ENCODE peak calls at places on chromosomes 3 and 15, in seven cellular contexts. F is tibial nerve; A is right lobe of liver; I is effector memory CD4-positive, alpha-beta T cell; R is mammary epithelial cell; E is adrenal gland; P is SJSA1. H is an unnamed sample.

GRCh38 chr15:44636976-44637375 is 26.5 kb downstream of the SPG11 start:
- DNase-seq in I (no peak), P (no peak), R (no peak), A (no peak), E (no peak), F (no peak), H (no peak)

GRCh38 chr3:13132281-13132680 is 59.1 kb upstream of the IQSEC1 start:
- DNase-seq in I (no peak), R (no peak), E (no peak), F (no peak), P (no peak), A (no peak), H (no peak)

GRCh38 chr3:66642015-66642414 is 141.2 kb upstream of the LRIG1 start:
- DNase-seq in I (no peak), R (no peak), F (no peak), P (no peak), E (no peak), A (no peak), H (no peak)

GRCh38 chr3:50876947-50877346 is 202.2 kb downstream of the DOCK3 start:
- DNase-seq in I (no peak), R (no peak), P (no peak), A (no peak), E (no peak), F (no peak), H (no peak)

GRCh38 chr3:5634411-5634810 is 446.9 kb downstream of the EDEM1 start:
- DNase-seq in P (no peak), R (no peak), F (no peak), I (no peak), A (no peak), E (no peak), H (no peak)

GRCh38 chr15:33994005-33994615 is 25.8 kb downstream of the CHRM5 start:
- DNase-seq in E (no peak), A (no peak), F (no peak), P (peak; percentile 51), I (no peak), R (peak; percentile 19), H (no peak)

GRCh38 chr15:39154776-39155175 is 426.1 kb upstream of the THBS1 start:
- DNase-seq in P (no peak), I (no peak), F (no peak), A (no peak), R (no peak), E (no peak), H (no peak)

GRCh38 chr3:134216206-134216764 is 34.4 kb downstream of the RYK start:
- DNase-seq in A (no peak), R (no peak), P (no peak), F (no peak), E (no peak), I (no peak), H (no peak)

GRCh38 chr3:107740992-107741896 is 218.5 kb downstream of the BBX start:
- DNase-seq in P (no peak), F (no peak), I (no peak), A (no peak), E (no peak), R (peak; percentile 11), H (no peak)

GRCh38 chr3:195403841-195404408 is 38.9 kb downstream of the ACAP2 start:
- DNase-seq in P (no peak), R (no peak), A (no peak), E (no peak), F (no peak), I (no peak), H (no peak)

GRCh38 chr3:121651684-121652083 is 9.0 kb downstream of the HCLS1 start:
- DNase-seq in A (no peak), R (no peak), P (no peak), I (no peak), E (no peak), F (no peak), H (no peak)

GRCh38 chr3:11716576-11717250 is 73.0 kb upstream of the VGLL4 start:
- DNase-seq in A (no peak), E (no peak), I (no peak), P (no peak), F (no peak), R (peak; percentile 60), H (no peak)

GRCh38 chr3:11717768-11718581 is 74.3 kb upstream of the VGLL4 start:
- DNase-seq in E (peak; percentile 17), A (no peak), I (no peak), F (no peak), R (peak; percentile 47), P (no peak), H (no peak)

GRCh38 chr3:11718582-11719405 is 75.1 kb upstream of the VGLL4 start:
- DNase-seq in A (peak; percentile 75), E (peak; percentile 72), R (peak; percentile 68), F (peak; percentile 38), P (peak; percentile 52), I (no peak), H (peak; percentile 72)

GRCh38 chr3:11719406-11720219 is 75.9 kb upstream of the VGLL4 start:
- DNase-seq in A (peak; percentile 96), I (peak; percentile 72), F (peak; percentile 27), R (peak; percentile 94), E (peak; percentile 87), P (peak; percentile 71), H (peak; percentile 95)

DNA sequence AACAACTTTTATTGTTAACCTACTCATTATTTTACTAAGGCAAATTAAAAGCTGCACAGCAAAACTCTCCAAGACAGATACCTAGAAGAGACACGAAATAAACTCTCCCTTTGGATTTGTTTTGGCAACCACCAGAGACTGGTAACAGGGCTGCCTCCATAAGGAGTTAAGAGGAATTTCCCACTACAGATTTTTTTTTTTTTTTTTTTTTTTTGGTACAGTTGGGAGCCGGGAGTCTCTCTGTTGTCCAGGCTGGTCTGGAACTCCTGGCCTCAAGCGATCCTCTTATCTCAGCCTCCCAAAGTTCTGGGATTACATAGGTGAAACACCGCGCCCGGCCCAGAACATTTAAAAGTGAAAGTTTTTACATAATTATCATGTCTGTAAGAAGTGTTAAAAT is 73.6 kb upstream of the VGLL4 start:
- DNase-seq in A (no peak), E (no peak), F (no peak), P (no peak), R (peak; percentile 53), I (no peak), H (no peak)
- H3K4me3 ChIP-seq in A (no peak overlapping the region), E (no peak overlapping the region), F (no peak overlapping the region), P (no peak overlapping the region), R (peak overlapping the region; percentile 59), I (no peak overlapping the region), H (peak overlapping the region; percentile 85)

DNA sequence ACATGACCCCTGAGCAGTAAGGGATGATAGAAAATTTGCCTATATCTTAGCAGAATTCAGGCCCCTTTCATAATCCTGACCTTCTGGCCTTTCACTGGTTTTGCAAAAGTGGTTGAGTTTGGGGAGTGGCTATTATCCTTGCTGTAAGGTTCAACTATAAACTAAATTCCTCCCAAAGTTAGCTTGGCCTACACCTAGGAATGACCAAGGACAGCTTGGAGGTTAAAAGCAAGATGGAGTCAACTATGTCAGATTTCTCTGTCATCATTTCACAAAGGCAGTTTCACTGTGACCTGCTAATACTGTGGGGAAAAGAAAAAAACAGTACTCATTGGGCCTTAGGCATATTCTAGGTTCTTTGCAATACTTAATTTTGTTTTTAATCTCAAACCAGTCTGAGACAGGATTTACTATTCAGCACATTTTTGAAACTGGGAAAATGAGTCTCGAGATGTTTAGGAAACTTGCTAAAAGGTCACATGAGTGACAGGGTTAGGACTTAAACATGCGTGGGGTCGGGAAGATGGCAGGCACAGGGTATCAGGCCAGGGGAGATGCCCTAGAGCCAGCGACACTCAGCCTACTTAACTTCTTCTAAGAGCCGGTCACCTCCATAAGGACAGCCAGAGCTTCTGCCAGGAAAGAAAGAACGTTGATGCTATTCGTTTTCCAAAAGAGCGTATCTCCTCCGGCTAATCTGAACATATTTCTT is 58.1 kb downstream of the LIPC start:
- DNase-seq in P (no peak), E (no peak), R (no peak), F (no peak), I (no peak), A (no peak), H (no peak)
- H3K9me3 ChIP-seq in P (peaks cover 14% of the 10 kb centered on the region), E (no peaks in the 10 kb centered on the region), R (peaks cover 16% of the 10 kb centered on the region), F (no peaks in the 10 kb centered on the region), I (no peaks in the 10 kb centered on the region), A (no peaks in the 10 kb centered on the region), H (no peaks in the 10 kb centered on the region)

GRCh38 chr15:90650117-90650955 is 66.8 kb upstream of the BLM start:
- DNase-seq in A (no peak), R (no peak), E (no peak), F (no peak), P (no peak), I (no peak), H (no peak)
- H3K27me3 ChIP-seq in A (no peaks in the 10 kb centered on the region), R (no peaks in the 10 kb centered on the region), E (no peaks in the 10 kb centered on the region), F (no peaks in the 10 kb centered on the region), P (no peaks in the 10 kb centered on the region), I (no peaks in the 10 kb centered on the region), H (no peaks in the 10 kb centered on the region)

DNA sequence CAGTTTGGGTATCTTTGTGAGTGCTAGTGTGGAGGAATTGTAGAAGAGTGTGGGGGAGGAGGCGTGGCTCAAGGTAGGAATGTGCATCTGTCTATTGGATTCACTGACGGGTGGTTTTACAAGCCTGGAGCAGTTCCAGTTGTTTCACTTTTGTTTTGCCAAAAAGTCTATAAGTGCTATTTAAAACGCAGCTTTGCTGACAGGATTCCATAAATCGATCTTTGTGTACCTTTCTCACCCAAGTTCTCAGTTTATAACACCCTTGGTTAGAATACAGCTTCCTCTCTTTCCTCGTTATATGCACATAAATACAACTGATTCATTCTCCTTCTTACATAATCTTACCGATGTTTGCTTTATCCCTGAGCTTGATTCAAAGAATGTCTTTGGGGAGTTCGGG is 123.2 kb upstream of the UBE2E2 start:
- DNase-seq in P (no peak), F (no peak), I (no peak), R (peak; percentile 27), E (no peak), A (no peak), H (no peak)
- H3K4me3 ChIP-seq in P (peak overlapping the region; percentile 18), F (no peak overlapping the region), I (no peak overlapping the region), R (peak overlapping the region; percentile 39), E (no peak overlapping the region), A (no peak overlapping the region), H (peak overlapping the region; percentile 16)

DNA sequence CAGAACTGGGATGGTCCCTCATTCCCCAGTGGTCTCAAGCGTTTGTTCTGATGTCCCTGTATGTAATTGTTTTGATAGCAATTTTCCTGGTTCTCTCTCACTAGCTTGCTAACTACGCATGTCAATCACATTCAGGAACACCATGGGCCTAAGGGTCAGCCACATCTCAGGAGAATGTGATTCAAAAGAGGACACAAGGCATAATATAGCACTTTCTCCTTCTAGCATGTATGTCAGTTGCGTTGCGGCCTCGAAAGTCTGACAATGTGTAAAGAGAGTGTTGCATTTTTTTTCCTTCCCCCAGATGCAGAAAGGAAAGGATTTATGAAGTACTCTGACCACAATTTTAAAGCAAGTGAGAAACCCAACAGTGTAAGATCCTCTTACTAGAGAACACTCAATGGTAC is 32.0 kb upstream of the TCF12 start:
- DNase-seq in R (no peak), I (no peak), P (no peak), F (no peak), A (no peak), E (no peak), H (no peak)
- H3K9me3 ChIP-seq in R (no peaks in the 10 kb centered on the region), I (no peaks in the 10 kb centered on the region), P (no peaks in the 10 kb centered on the region), F (no peaks in the 10 kb centered on the region), A (no peaks in the 10 kb centered on the region), E (no peaks in the 10 kb centered on the region), H (no peaks in the 10 kb centered on the region)

GRCh38 chr15:91101356-91101920 is 1.4 kb downstream of the SV2B start:
- DNase-seq in R (no peak), A (no peak), I (no peak), F (no peak), P (no peak), E (no peak), H (no peak)
- H3K27me3 ChIP-seq in R (peaks cover 14% of the 10 kb centered on the region), A (no peaks in the 10 kb centered on the region), I (peaks cover 15% of the 10 kb centered on the region), F (peaks cover 25% of the 10 kb centered on the region), P (peaks cover 50% of the 10 kb centered on the region), E (peaks cover 30% of the 10 kb centered on the region), H (peaks cover 69% of the 10 kb centered on the region)